ENCODE peak calls at places on chromosomes 6 and 20, in four cellular contexts. C, B, U and E are unnamed samples.

GRCh38 chr20:10521068-10521834 is 86.1 kb downstream of the SLX4IP start:
- DNase-seq in C (no peak), B (peak; percentile 55), U (peak; percentile 56), E (no peak)

GRCh38 chr6:57313711-57314471 is 3.5 kb upstream of the PRIM2 start:
- DNase-seq in C (peak; percentile 9), B (peak; percentile 74), U (no peak), E (no peak)

GRCh38 chr6:84753173-84753572 is 11.2 kb downstream of the TBX18 start:
- DNase-seq in C (no peak), B (no peak), U (no peak), E (no peak)

GRCh38 chr6:40011844-40012243 is 77.6 kb upstream of the MOCS1 start:
- DNase-seq in C (no peak), B (no peak), U (no peak), E (peak; percentile 15)

GRCh38 chr6:41519748-41520699 is 26.2 kb upstream of the FOXP4 start:
- DNase-seq in C (no peak), B (no peak), U (peak; percentile 97), E (no peak)

GRCh38 chr6:146950351-146950835 is 253.8 kb upstream of the STXBP5 start:
- DNase-seq in C (peak; percentile 55), B (peak; percentile 17), U (peak; percentile 69), E (no peak)

GRCh38 chr6:75171151-75171550 is 34.7 kb downstream of the COL12A1 start:
- DNase-seq in C (no peak), B (no peak), U (no peak), E (no peak)

GRCh38 chr6:52922161-52922560 is 12.7 kb upstream of the GSTA3 start:
- DNase-seq in C (no peak), B (no peak), U (no peak), E (no peak)

GRCh38 chr6:142416179-142416578 is 114.4 kb downstream of the ADGRG6 start:
- DNase-seq in C (no peak), B (no peak), U (no peak), E (no peak)

GRCh38 chr6:41527721-41528408 is 18.3 kb upstream of the FOXP4 start:
- DNase-seq in C (no peak), B (no peak), U (peak; percentile 41), E (peak; percentile 23)

GRCh38 chr6:39375405-39375804 is 52.9 kb upstream of the KCNK16 start:
- DNase-seq in C (no peak), B (no peak), U (no peak), E (no peak)

GRCh38 chr6:141451508-141452353 is 681.0 kb upstream of the GJE1 start:
- DNase-seq in C (no peak), B (peak; percentile 18), U (no peak), E (no peak)

GRCh38 chr6:22929228-22929627 is 359.9 kb downstream of the HDGFL1 start:
- DNase-seq in C (no peak), B (no peak), U (no peak), E (no peak)

GRCh38 chr20:19936801-19937583 is 80.2 kb upstream of the NAA20 start:
- DNase-seq in C (no peak), B (no peak), U (no peak), E (no peak)

GRCh38 chr6:140970485-140970884 is 1162.2 kb upstream of the GJE1 start:
- DNase-seq in C (no peak), B (no peak), U (no peak), E (no peak)

GRCh38 chr20:10720550-10720949 is 46.8 kb upstream of the JAG1 start:
- DNase-seq in C (no peak), B (no peak), U (no peak), E (no peak)

GRCh38 chr20:37726321-37726720 is 32.5 kb downstream of the CTNNBL1 start:
- DNase-seq in C (no peak), B (no peak), U (no peak), E (no peak)

GRCh38 chr20:59221049-59221748 is 57.6 kb downstream of the ZNF831 start:
- DNase-seq in C (no peak), B (peak; percentile 27), U (peak; percentile 13), E (no peak)
- TF ChIP-seq ESRRA in C (no peak), B (no peak), U (no peak), E (no peak)

GRCh38 chr20:25071722-25072121 is 10.2 kb downstream of the VSX1 start:
- DNase-seq in C (no peak), B (no peak), U (peak; percentile 30), E (peak; percentile 33)
- TF ChIP-seq JUN in C (no peak), B (no peak), U (no peak), E (no peak)

GRCh38 chr6:156687875-156688549 is 89.2 kb upstream of the ARID1B start:
- DNase-seq in C (peak; percentile 83), B (no peak), U (no peak), E (peak; percentile 18)
- TF ChIP-seq ESRRA in C (no peak), B (no peak), U (no peak), E (no peak)

GRCh38 chr6:101509556-101509955 is 116.0 kb downstream of the GRIK2 start:
- DNase-seq in C (no peak), B (peak; percentile 0), U (no peak), E (no peak)
- TF ChIP-seq JUN in C (no peak), B (no peak), U (no peak), E (no peak)

GRCh38 chr20:49693435-49694171 is 20.1 kb downstream of the B4GALT5 start:
- DNase-seq in C (no peak), B (no peak), U (no peak), E (no peak)
- TF ChIP-seq ESRRA in C (no peak), B (no peak), U (no peak), E (no peak)

DNA sequence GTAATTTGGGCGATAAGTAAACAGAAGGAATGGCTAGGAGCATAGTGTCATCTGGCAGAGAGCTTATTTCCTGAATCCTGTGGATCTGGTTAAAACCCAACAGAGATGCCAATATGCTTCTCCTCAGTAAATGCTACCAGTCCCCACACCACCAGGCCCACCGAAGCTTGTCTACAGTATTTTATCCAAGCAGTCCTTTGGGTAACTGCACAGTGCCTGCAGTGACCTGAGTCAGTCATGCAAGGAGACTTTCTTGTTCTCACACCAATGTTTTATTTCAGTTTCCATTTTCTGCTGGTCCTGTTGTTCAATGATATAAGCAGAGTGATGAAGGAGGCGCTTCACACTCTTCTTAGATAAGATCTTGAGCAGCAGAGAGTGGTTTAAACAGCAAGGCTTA is 326.3 kb downstream of the RIMS1 start:
- DNase-seq in C (no peak), B (no peak), U (no peak), E (no peak)
- TF ChIP-seq JUN in C (no peak), B (no peak), U (no peak), E (no peak)

GRCh38 chr6:34341481-34341971 is 50.9 kb downstream of the NUDT3 start:
- DNase-seq in C (no peak), B (no peak), U (no peak), E (no peak)
- TF ChIP-seq ESRRA in C (no peak), B (no peak), U (no peak), E (no peak)

DNA sequence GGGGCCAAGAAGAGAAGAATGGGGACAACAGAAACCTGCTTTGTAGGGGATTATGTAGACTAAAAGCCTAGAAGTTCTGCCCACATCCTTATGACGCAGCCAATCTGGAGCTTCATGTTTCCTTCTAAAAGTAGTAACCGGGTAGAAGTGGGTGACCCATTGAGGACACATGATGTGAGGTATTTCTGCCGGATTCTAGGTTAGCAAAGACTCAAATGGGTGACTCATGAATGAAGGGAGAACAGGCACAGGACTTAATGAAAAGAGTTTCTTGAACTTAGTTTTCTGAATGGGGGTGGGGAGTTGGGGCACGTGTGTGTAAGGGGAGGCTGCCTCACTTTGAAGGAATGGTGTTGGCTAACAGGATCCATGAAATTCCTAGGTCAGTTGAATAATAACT is 68.8 kb downstream of the CDS2 start:
- DNase-seq in C (no peak), B (no peak), U (no peak), E (no peak)
- TF ChIP-seq JUN in C (no peak), B (no peak), U (no peak), E (no peak)